ENCODE peak calls at places on chromosomes 11 and 22, in seven cellular contexts. One of them, this sample, is unnamed.

GRCh38 chr11:3644817-3645235 is at the start of gene ART1:
- DNase-seq in lower lobe of right lung: no peak
- DNase-seq in nephron progenitor cell: no peak
- DNase-seq in progenitor cell of endocrine pancreas: no peak
- DNase-seq in BJ: no peak
- DNase-seq in transverse colon: no peak
- DNase-seq in fibroblast of pulmonary artery: no peak
- DNase-seq in this sample: no peak

GRCh38 chr11:102451693-102452460 is 688 bp downstream of the TMEM123 start:
- DNase-seq in lower lobe of right lung: peak
- DNase-seq in nephron progenitor cell: peak
- DNase-seq in progenitor cell of endocrine pancreas: peak
- DNase-seq in BJ: no peak
- DNase-seq in transverse colon: peak
- DNase-seq in fibroblast of pulmonary artery: peak
- DNase-seq in this sample: peak

GRCh38 chr11:84319853-84320252 is 1033.7 kb upstream of the CCDC90B start:
- DNase-seq in lower lobe of right lung: no peak
- DNase-seq in nephron progenitor cell: no peak
- DNase-seq in progenitor cell of endocrine pancreas: no peak
- DNase-seq in BJ: no peak
- DNase-seq in transverse colon: no peak
- DNase-seq in fibroblast of pulmonary artery: no peak
- DNase-seq in this sample: no peak

GRCh38 chr22:44677299-44678244 is 24.4 kb upstream of the PRR5 start:
- DNase-seq in lower lobe of right lung: no peak
- DNase-seq in nephron progenitor cell: no peak
- DNase-seq in progenitor cell of endocrine pancreas: no peak
- DNase-seq in BJ: no peak
- DNase-seq in transverse colon: no peak
- DNase-seq in fibroblast of pulmonary artery: no peak
- DNase-seq in this sample: no peak

GRCh38 chr22:38246692-38247091 is 26.1 kb downstream of the TMEM184B start:
- DNase-seq in lower lobe of right lung: no peak
- DNase-seq in nephron progenitor cell: no peak
- DNase-seq in progenitor cell of endocrine pancreas: no peak
- DNase-seq in BJ: no peak
- DNase-seq in transverse colon: no peak
- DNase-seq in fibroblast of pulmonary artery: no peak
- DNase-seq in this sample: no peak

GRCh38 chr11:45859661-45860140 is 12.4 kb downstream of the CRY2 start:
- DNase-seq in lower lobe of right lung: peak
- DNase-seq in nephron progenitor cell: peak
- DNase-seq in progenitor cell of endocrine pancreas: no peak
- DNase-seq in BJ: peak
- DNase-seq in transverse colon: peak
- DNase-seq in fibroblast of pulmonary artery: peak
- DNase-seq in this sample: no peak

GRCh38 chr11:12430351-12430750 is 53.0 kb downstream of the PARVA start:
- DNase-seq in lower lobe of right lung: no peak
- DNase-seq in nephron progenitor cell: no peak
- DNase-seq in progenitor cell of endocrine pancreas: no peak
- DNase-seq in BJ: no peak
- DNase-seq in transverse colon: no peak
- DNase-seq in fibroblast of pulmonary artery: peak
- DNase-seq in this sample: no peak

GRCh38 chr11:76672431-76673163 is 2.0 kb upstream of the LRRC32 start:
- DNase-seq in lower lobe of right lung: no peak
- DNase-seq in nephron progenitor cell: peak
- DNase-seq in progenitor cell of endocrine pancreas: no peak
- DNase-seq in BJ: no peak
- DNase-seq in transverse colon: peak
- DNase-seq in fibroblast of pulmonary artery: peak
- DNase-seq in this sample: no peak

GRCh38 chr11:5618807-5619206 is 6.0 kb upstream of the TRIM34 start:
- DNase-seq in lower lobe of right lung: no peak
- DNase-seq in nephron progenitor cell: no peak
- DNase-seq in progenitor cell of endocrine pancreas: no peak
- DNase-seq in BJ: peak
- DNase-seq in transverse colon: no peak
- DNase-seq in fibroblast of pulmonary artery: peak
- DNase-seq in this sample: no peak

GRCh38 chr11:76186776-76187279 is 19.5 kb downstream of the WNT11 start:
- DNase-seq in lower lobe of right lung: no peak
- DNase-seq in nephron progenitor cell: no peak
- DNase-seq in progenitor cell of endocrine pancreas: no peak
- DNase-seq in BJ: no peak
- DNase-seq in transverse colon: no peak
- DNase-seq in fibroblast of pulmonary artery: no peak
- DNase-seq in this sample: no peak

GRCh38 chr11:1335811-1336761 is 26.7 kb upstream of the TOLLIP start:
- DNase-seq in lower lobe of right lung: peak
- DNase-seq in nephron progenitor cell: peak
- DNase-seq in progenitor cell of endocrine pancreas: peak
- DNase-seq in BJ: peak
- DNase-seq in transverse colon: peak
- DNase-seq in fibroblast of pulmonary artery: peak
- DNase-seq in this sample: peak

GRCh38 chr11:15157181-15157580 is 42.5 kb downstream of the INSC start:
- DNase-seq in lower lobe of right lung: no peak
- DNase-seq in nephron progenitor cell: no peak
- DNase-seq in progenitor cell of endocrine pancreas: no peak
- DNase-seq in BJ: peak
- DNase-seq in transverse colon: no peak
- DNase-seq in fibroblast of pulmonary artery: peak
- DNase-seq in this sample: no peak

GRCh38 chr11:15157738-15158137 is 43.0 kb downstream of the INSC start:
- DNase-seq in lower lobe of right lung: no peak
- DNase-seq in nephron progenitor cell: no peak
- DNase-seq in progenitor cell of endocrine pancreas: no peak
- DNase-seq in BJ: no peak
- DNase-seq in transverse colon: no peak
- DNase-seq in fibroblast of pulmonary artery: no peak
- DNase-seq in this sample: no peak

GRCh38 chr11:15161746-15162145 is 47.0 kb downstream of the INSC start:
- DNase-seq in lower lobe of right lung: no peak
- DNase-seq in nephron progenitor cell: no peak
- DNase-seq in progenitor cell of endocrine pancreas: no peak
- DNase-seq in BJ: no peak
- DNase-seq in transverse colon: no peak
- DNase-seq in fibroblast of pulmonary artery: no peak
- DNase-seq in this sample: no peak

GRCh38 chr11:15158351-15159015 is 43.8 kb downstream of the INSC start:
- DNase-seq in lower lobe of right lung: no peak
- DNase-seq in nephron progenitor cell: no peak
- DNase-seq in progenitor cell of endocrine pancreas: no peak
- DNase-seq in BJ: peak
- DNase-seq in transverse colon: no peak
- DNase-seq in fibroblast of pulmonary artery: peak
- DNase-seq in this sample: no peak

GRCh38 chr11:15159085-15159484 is 44.4 kb downstream of the INSC start:
- DNase-seq in lower lobe of right lung: no peak
- DNase-seq in nephron progenitor cell: no peak
- DNase-seq in progenitor cell of endocrine pancreas: no peak
- DNase-seq in BJ: no peak
- DNase-seq in transverse colon: no peak
- DNase-seq in fibroblast of pulmonary artery: peak
- DNase-seq in this sample: peak
- TF ChIP-seq CTCF in lower lobe of right lung: no peak
- TF ChIP-seq CTCF in nephron progenitor cell: peak
- TF ChIP-seq CTCF in progenitor cell of endocrine pancreas: peak
- TF ChIP-seq CTCF in BJ: peak
- TF ChIP-seq CTCF in transverse colon: peak
- TF ChIP-seq CTCF in fibroblast of pulmonary artery: peak
- TF ChIP-seq CTCF in this sample: peak

GRCh38 chr11:68006606-68007166 is 2.8 kb upstream of the UNC93B1 start:
- DNase-seq in lower lobe of right lung: no peak
- DNase-seq in nephron progenitor cell: no peak
- DNase-seq in progenitor cell of endocrine pancreas: no peak
- DNase-seq in BJ: no peak
- DNase-seq in transverse colon: no peak
- DNase-seq in fibroblast of pulmonary artery: no peak
- DNase-seq in this sample: no peak
- TF ChIP-seq CTCF in lower lobe of right lung: no peak
- TF ChIP-seq CTCF in nephron progenitor cell: no peak
- TF ChIP-seq CTCF in progenitor cell of endocrine pancreas: no peak
- TF ChIP-seq CTCF in BJ: no peak
- TF ChIP-seq CTCF in transverse colon: no peak
- TF ChIP-seq CTCF in fibroblast of pulmonary artery: no peak
- TF ChIP-seq CTCF in this sample: no peak

DNA sequence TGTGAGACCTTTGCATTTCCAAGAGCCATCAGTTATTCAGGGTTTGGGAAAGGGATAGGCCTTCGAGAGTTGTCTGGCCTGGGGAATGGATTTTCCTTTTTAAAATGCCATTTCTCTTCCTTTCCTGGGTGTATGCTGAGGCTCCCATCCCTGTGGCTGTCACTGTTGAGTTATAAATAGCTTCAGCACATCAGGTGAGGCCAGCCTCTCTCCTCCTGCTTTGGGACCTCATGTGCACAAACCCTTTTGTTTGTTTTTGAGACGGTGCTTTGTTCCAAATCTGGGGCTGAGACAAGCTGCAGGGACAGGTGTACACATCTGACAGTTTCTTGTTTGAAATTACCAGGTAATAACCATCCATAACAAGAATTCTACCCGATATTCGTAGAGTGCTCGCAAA is 1.3 kb downstream of the TEF start:
- DNase-seq in lower lobe of right lung: no peak
- DNase-seq in nephron progenitor cell: no peak
- DNase-seq in progenitor cell of endocrine pancreas: no peak
- DNase-seq in BJ: no peak
- DNase-seq in transverse colon: no peak
- DNase-seq in fibroblast of pulmonary artery: no peak
- DNase-seq in this sample: no peak
- TF ChIP-seq CTCF in lower lobe of right lung: no peak
- TF ChIP-seq CTCF in nephron progenitor cell: no peak
- TF ChIP-seq CTCF in progenitor cell of endocrine pancreas: no peak
- TF ChIP-seq CTCF in BJ: no peak
- TF ChIP-seq CTCF in transverse colon: no peak
- TF ChIP-seq CTCF in fibroblast of pulmonary artery: no peak
- TF ChIP-seq CTCF in this sample: no peak

DNA sequence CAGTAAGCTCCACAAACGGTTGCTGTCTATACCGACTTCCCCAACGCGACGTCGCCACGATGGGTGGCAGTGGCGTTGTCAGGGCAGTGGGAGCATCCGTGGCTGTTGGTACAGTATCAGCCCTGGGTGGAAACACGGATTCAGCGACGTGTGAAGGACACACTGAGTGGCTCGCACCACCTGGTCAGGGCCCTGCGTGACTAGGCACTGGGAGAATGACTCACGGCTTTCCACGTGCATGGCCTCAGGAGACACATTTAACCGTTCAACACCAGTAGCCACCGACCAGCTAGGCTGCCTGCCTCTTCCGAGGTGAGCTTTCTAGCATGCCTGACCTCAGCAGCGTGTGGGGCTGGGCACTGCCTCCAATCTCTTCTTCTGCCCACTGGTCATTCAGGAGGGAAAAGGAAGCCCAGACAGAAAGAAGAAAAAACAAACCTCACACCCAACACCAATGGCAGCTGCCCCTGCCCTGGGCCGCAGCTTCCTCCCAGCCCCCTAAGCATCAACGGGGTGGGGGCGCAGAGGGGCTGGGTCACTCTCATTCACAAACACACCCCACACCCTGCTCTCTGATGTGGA is 59.0 kb downstream of the MYH9 start:
- DNase-seq in lower lobe of right lung: no peak
- DNase-seq in nephron progenitor cell: no peak
- DNase-seq in progenitor cell of endocrine pancreas: no peak
- DNase-seq in BJ: peak
- DNase-seq in transverse colon: peak
- DNase-seq in fibroblast of pulmonary artery: peak
- DNase-seq in this sample: no peak
- TF ChIP-seq CTCF in lower lobe of right lung: no peak
- TF ChIP-seq CTCF in nephron progenitor cell: no peak
- TF ChIP-seq CTCF in progenitor cell of endocrine pancreas: no peak
- TF ChIP-seq CTCF in BJ: no peak
- TF ChIP-seq CTCF in transverse colon: no peak
- TF ChIP-seq CTCF in fibroblast of pulmonary artery: no peak
- TF ChIP-seq CTCF in this sample: no peak

DNA sequence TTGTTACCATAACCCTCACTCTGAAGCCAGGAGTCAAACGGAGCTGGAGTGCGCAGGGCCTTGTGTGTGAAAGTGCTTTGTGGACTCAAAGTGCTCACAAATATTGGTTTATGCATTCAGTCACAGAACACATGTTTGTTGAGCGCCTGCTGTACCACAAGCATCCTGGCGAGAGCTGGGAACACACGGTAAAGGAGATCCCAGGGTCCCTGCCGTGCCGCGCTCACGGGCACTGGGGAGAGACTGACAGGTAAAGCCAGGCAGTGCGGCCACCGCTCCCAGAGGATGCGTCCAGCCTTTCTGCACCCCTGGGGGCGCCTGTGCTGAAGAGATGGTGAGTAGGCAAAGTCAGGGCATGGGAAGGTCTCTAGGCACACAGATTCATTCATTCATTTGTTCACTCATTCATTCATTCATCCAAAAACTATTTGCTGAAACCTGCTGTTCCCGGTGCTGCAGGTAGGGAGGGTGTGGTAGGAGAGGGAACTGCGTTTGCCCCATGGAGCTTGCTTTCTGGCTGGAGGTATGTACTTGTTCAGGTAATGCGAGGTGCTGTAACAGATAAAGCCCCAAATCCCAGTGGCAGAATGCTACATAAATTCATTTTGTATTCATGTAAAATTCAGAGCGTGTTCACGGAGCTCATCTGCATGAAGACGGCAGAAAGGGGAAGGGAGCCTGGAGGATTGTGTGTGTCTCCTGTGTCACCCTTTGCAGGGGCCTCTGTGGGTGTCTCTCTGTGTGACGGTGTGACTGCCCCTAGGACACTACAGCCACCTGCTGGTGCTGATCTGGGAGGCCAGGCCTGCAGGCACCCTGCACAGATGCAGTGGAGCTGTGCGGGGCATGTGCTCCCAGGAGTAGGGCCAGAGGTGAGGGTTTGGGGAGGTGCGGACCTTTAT is 167.0 kb upstream of the B3GAT1 start:
- DNase-seq in lower lobe of right lung: no peak
- DNase-seq in nephron progenitor cell: no peak
- DNase-seq in progenitor cell of endocrine pancreas: no peak
- DNase-seq in BJ: no peak
- DNase-seq in transverse colon: peak
- DNase-seq in fibroblast of pulmonary artery: no peak
- DNase-seq in this sample: peak
- TF ChIP-seq CTCF in lower lobe of right lung: no peak
- TF ChIP-seq CTCF in nephron progenitor cell: no peak
- TF ChIP-seq CTCF in progenitor cell of endocrine pancreas: no peak
- TF ChIP-seq CTCF in BJ: no peak
- TF ChIP-seq CTCF in transverse colon: peak
- TF ChIP-seq CTCF in fibroblast of pulmonary artery: no peak
- TF ChIP-seq CTCF in this sample: no peak